ENCODE peak calls at places on chromosomes 4 and X, in five cellular contexts. V is mesothelial cell of epicardium, K is coronary artery, T is uterus, B is GM13976. Q is an unnamed sample.

GRCh38 chr4:70315928-70316327 is 18.9 kb upstream of the CABS1 start:
- DNase-seq in K (no peak), V (no peak), T (no peak), B (no peak), Q (no peak)

GRCh38 chrX:107374116-107374515 is 75.3 kb upstream of the FRMPD3 start:
- DNase-seq in B (no peak), V (no peak), T (no peak), K (no peak), Q (no peak)

GRCh38 chr4:184281231-184282139 is 63.8 kb upstream of the ENPP6 start:
- DNase-seq in T (no peak), V (no peak), K (no peak), B (peak; percentile 76), Q (no peak)

GRCh38 chr4:11293866-11294265 is 134.8 kb downstream of the HS3ST1 start:
- DNase-seq in T (no peak), B (no peak), V (no peak), K (no peak), Q (no peak)

GRCh38 chr4:40721730-40722171 is 28.0 kb upstream of the NSUN7 start:
- DNase-seq in B (no peak), V (no peak), T (no peak), K (no peak), Q (no peak)

GRCh38 chr4:163467371-163467770 is 6.2 kb downstream of the TKTL2 start:
- DNase-seq in K (no peak), B (no peak), V (no peak), T (no peak), Q (no peak)

GRCh38 chr4:40681600-40682297 is 52.1 kb upstream of the RBM47 start:
- DNase-seq in T (no peak), B (no peak), V (no peak), K (no peak), Q (no peak)

GRCh38 chr4:158020175-158020574 is 152.7 kb downstream of the GASK1B start:
- DNase-seq in B (no peak), V (no peak), K (no peak), T (peak; percentile 78), Q (no peak)

GRCh38 chr4:98605216-98605615 is 53.2 kb downstream of the TSPAN5 start:
- DNase-seq in V (no peak), B (no peak), K (no peak), T (no peak), Q (no peak)

GRCh38 chrX:51614353-51614752 is 4.4 kb downstream of the CENPVL3 start:
- DNase-seq in K (no peak), V (no peak), T (no peak), B (peak; percentile 26), Q (no peak)

GRCh38 chr4:20370284-20370683 is 118.6 kb downstream of the SLIT2 start:
- DNase-seq in K (no peak), B (no peak), V (no peak), T (no peak), Q (no peak)

GRCh38 chr4:1409806-1410425 is 3.7 kb upstream of the NKX1-1 start:
- DNase-seq in B (peak; percentile 36), V (peak; percentile 32), T (no peak), K (peak; percentile 65), Q (no peak)

GRCh38 chrX:49191033-49191871 is 5.1 kb upstream of the PRICKLE3 start:
- DNase-seq in T (peak; percentile 95), K (peak; percentile 95), B (peak; percentile 87), V (peak; percentile 80), Q (peak; percentile 69)

GRCh38 chrX:84320606-84321005 is 132.6 kb upstream of the RPS6KA6 start:
- DNase-seq in T (no peak), B (no peak), K (no peak), V (no peak), Q (no peak)

GRCh38 chrX:72048515-72049455 is 82.9 kb downstream of the RTL5 start:
- DNase-seq in T (no peak), K (peak; percentile 8), V (no peak), B (peak; percentile 21), Q (peak; percentile 18)

GRCh38 chrX:40176256-40176978 is 78.7 kb upstream of the BCOR start:
- DNase-seq in K (no peak), B (peak; percentile 75), V (no peak), T (peak; percentile 47), Q (peak; percentile 72)

GRCh38 chr4:6313216-6313615 is 43.6 kb downstream of the WFS1 start:
- DNase-seq in K (no peak), V (no peak), B (no peak), T (no peak), Q (no peak)

DNA sequence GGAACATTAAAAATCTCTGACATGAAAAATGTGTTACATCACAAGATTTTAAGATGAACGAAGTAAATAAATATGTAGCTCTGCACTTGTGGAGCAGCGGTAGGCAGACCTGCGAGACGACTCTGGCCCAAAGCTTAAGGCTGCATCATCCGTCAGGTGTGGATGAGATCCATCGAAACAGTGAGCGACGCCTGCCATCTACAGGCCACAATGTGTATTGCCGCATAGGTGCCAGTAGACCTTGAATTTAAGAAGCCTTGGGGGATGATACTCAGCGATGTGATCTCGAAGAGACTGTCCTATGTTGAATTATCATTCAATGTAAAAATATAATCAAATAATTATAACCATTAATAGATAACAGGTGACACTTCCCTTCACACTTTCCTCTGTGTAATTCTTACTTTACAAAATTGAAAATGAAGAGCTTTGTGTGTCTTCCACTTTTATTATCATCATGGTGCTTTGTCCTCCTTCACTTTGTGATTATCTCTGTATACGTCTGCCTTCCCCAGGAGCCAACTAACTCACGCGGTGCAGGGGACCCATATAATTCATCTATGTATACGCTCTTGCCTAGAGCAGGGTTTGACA is 851.0 kb downstream of the RAB28 start:
- DNase-seq in B (peak; percentile 38), K (no peak), V (peak; percentile 92), T (peak; percentile 55), Q (peak; percentile 35)
- TF ChIP-seq CTCF in B (peak; percentile 90), K (peak; percentile 71), V (peak; percentile 92), T (peak; percentile 83), Q (peak; percentile 67)

GRCh38 chr4:155953151-155954117 is at the start of gene CTSO:
- DNase-seq in K (peak; percentile 81), B (peak; percentile 81), V (peak; percentile 49), T (peak; percentile 79), Q (peak; percentile 72)

GRCh38 chr4:155952546-155952945 is 1.1 kb downstream of the CTSO start:
- DNase-seq in K (no peak), B (no peak), T (no peak), V (no peak), Q (no peak)

GRCh38 chr4:155954118-155954503 is 445 bp upstream of the CTSO start:
- DNase-seq in B (no peak), T (no peak), V (no peak), K (no peak), Q (no peak)

GRCh38 chr4:155950461-155950860 is 3.2 kb downstream of the CTSO start:
- DNase-seq in B (no peak), K (no peak), V (no peak), T (no peak), Q (no peak)

DNA sequence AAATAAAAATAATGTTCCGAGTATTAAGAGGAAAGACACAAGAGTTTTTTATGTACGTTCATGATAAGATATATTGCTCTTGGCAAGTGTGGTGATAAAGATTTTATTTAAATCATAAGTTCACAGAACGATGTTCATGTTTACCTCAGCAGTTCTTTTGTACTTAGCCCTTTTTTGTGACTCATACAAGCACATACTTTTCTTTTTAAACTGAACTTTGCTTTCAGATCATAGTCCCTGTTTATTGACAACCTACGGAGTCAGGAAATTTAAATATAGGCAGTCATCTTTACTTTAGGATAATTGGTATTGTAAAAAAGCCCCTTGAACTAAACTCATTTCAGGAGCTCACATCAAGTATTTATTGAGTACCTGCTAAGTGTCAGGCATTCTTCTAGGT is 1.3 kb upstream of the CTSO start:
- DNase-seq in T (no peak), V (no peak), K (no peak), B (no peak), Q (no peak)
- TF ChIP-seq CTCF in T (no peak), V (no peak), K (no peak), B (no peak), Q (no peak)

GRCh38 chrX:24364851-24365538 is 4.6 kb downstream of the SUPT20HL1 start:
- DNase-seq in K (no peak), B (no peak), T (no peak), V (no peak), Q (no peak)
- TF ChIP-seq CTCF in K (no peak), B (no peak), T (no peak), V (no peak), Q (no peak)

GRCh38 chr4:141652161-141652778 is 15.9 kb downstream of the IL15 start:
- DNase-seq in T (no peak), K (no peak), B (no peak), V (no peak), Q (no peak)

GRCh38 chr4:141656031-141656430 is 19.6 kb downstream of the IL15 start:
- DNase-seq in K (no peak), V (no peak), T (no peak), B (no peak), Q (no peak)

GRCh38 chr4:141658316-141658715 is 21.9 kb downstream of the IL15 start:
- DNase-seq in K (no peak), B (peak; percentile 30), V (no peak), T (no peak), Q (no peak)

GRCh38 chr4:141657550-141657949 is 21.2 kb downstream of the IL15 start:
- DNase-seq in V (no peak), T (no peak), B (no peak), K (no peak), Q (no peak)

GRCh38 chr4:141654098-141654497 is 17.7 kb downstream of the IL15 start:
- DNase-seq in T (peak; percentile 22), V (no peak), K (no peak), B (no peak), Q (no peak)
- TF ChIP-seq CTCF in T (no peak), V (no peak), K (no peak), B (peak; percentile 26), Q (no peak)